ENCODE peak calls at places on chromosomes 3 and 15, in seven cellular contexts. A is neuronal stem cell, P is H9, U is mesenchymal stem cell, F is IMR-90, D is trophoblast cell, B is H1. E is an unnamed sample.

GRCh38 chr3:130276203-130276803 is 69.2 kb upstream of the COL6A5 start:
- DNase-seq in P (no peak), U (peak; percentile 65), B (no peak), D (peak; percentile 82), A (peak; percentile 46), F (peak; percentile 61), E (peak; percentile 73)

GRCh38 chr3:117790256-117790987 is 1080.8 kb downstream of the TUSC7 start:
- DNase-seq in A (peak; percentile 38), F (peak; percentile 57), B (no peak), U (no peak), P (no peak), D (no peak), E (peak; percentile 81)

GRCh38 chr3:10783360-10784346 is 32.4 kb upstream of the SLC6A11 start:
- DNase-seq in F (peak; percentile 22), A (peak; percentile 41), P (no peak), D (peak; percentile 79), U (peak; percentile 4), B (peak; percentile 5), E (peak; percentile 47)

GRCh38 chr3:152574461-152575079 is 260.4 kb upstream of the P2RY1 start:
- DNase-seq in U (peak; percentile 65), P (no peak), B (no peak), F (peak; percentile 51), D (peak; percentile 42), A (peak; percentile 24), E (peak; percentile 68)

GRCh38 chr3:190562866-190563525 is 49.1 kb downstream of the IL1RAP start:
- DNase-seq in F (no peak), P (no peak), U (peak; percentile 43), B (no peak), D (peak; percentile 95), A (no peak), E (no peak)

GRCh38 chr3:58260733-58261132 is 23.1 kb downstream of the ABHD6 start:
- DNase-seq in U (peak; percentile 42), P (no peak), A (no peak), D (no peak), B (no peak), F (peak; percentile 64), E (no peak)

GRCh38 chr3:124610130-124610529 is 120.1 kb upstream of the UMPS start:
- DNase-seq in U (no peak), B (no peak), D (no peak), A (no peak), P (no peak), F (no peak), E (no peak)

GRCh38 chr15:37372064-37372463 is 271.7 kb upstream of the MEIS2 start:
- DNase-seq in A (no peak), F (no peak), B (no peak), P (no peak), D (peak; percentile 0), U (no peak), E (no peak)

GRCh38 chr15:28098766-28099554 is at the start of gene OCA2:
- DNase-seq in D (peak; percentile 23), P (peak; percentile 83), B (no peak), A (peak; percentile 67), U (peak; percentile 73), F (peak; percentile 30), E (peak; percentile 81)

GRCh38 chr15:85974742-85975141 is 104.9 kb upstream of the AGBL1 start:
- DNase-seq in F (no peak), A (no peak), B (no peak), P (no peak), U (no peak), D (no peak), E (no peak)

GRCh38 chr3:24129549-24129948 is 184.5 kb downstream of the NR1D2 start:
- DNase-seq in A (no peak), D (no peak), U (no peak), P (no peak), F (no peak), B (no peak), E (no peak)

GRCh38 chr3:57120040-57120802 is 44.9 kb downstream of the IL17RD start:
- DNase-seq in B (no peak), U (peak; percentile 38), A (no peak), D (no peak), P (no peak), F (no peak), E (no peak)

DNA sequence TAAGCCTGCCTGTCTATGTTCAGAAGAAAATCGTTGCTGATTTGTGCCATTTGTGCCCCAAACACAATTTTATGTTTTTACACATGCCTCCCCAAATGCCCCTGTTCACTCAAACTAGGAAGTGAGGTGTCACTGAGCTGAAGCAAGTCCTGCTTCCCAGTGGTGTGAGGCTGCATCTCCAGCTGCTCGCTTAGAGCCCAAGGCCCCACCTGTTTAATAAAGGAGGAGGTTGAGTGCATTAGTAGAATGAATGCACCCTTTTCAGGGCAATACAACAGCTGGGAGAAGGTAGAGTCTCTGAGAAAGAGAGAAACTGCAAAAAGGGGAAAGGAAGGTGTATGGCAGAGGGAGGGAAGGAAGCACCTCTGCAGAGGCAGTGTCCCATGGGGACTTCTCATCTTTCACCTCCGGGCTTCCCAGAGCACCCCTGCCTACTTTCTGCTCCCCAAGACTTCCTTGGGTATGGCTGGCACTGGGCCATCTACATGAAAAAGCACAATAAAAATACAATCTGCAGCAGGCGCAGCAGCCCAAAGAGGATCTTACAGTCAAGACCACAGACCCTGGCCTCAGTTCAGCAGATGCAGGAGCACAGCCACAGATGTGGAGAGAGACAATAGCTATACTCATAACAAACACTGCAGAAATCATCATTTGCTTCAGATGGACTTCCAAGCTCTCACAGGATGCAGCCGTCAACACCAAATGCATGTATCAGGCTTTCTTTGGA is 165.9 kb downstream of the POLR2M start:
- DNase-seq in D (no peak), P (no peak), F (no peak), U (no peak), A (no peak), B (no peak), E (no peak)
- H3K18ac ChIP-seq in D (no peak overlapping the region), P (no peak overlapping the region), F (no peak overlapping the region), U (no peak overlapping the region), A (no peak overlapping the region), B (no peak overlapping the region), E (no peak overlapping the region)

DNA sequence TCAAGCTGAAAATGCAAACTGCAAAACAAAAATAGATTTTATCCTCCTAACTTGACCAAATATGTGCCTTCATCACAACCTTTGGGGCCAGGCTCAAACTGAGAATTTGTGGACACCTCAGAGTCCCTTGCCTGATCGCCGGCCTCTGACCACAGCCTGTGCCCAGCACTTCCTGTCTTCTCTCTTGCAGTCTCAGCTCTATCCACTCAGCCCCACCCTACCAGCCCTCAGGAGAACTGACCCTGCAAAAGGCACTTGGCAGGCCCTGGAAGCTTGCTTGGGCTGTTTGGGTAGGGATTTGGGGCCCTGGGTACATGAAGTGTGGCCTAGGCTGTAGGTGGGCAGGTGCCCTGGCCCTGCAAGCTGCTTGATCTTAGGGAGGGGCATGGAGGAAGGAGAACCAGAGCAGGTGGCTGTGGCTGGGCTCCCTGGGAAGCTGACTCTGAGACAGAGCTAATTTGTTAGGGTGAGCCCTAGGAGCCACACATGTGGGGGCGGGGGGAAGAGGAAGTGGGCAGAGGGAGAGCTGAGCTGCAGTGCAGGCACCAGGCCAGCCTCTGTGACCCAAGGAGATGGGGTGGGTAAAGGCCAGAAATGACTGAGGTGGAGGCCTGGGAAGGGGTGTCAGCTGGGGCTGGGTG is 8.6 kb downstream of the CLEC3B start:
- DNase-seq in A (no peak), U (no peak), B (no peak), D (no peak), F (no peak), P (no peak), E (no peak)
- H3K4ac ChIP-seq in A (no peak overlapping the region), U (no peak overlapping the region), B (no peak overlapping the region), D (no peak overlapping the region), F (no peak overlapping the region), P (no peak overlapping the region), E (no peak overlapping the region)

GRCh38 chr15:22788004-22788403 is 1.6 kb downstream of the NIPA1 start:
- DNase-seq in B (no peak), P (no peak), D (no peak), U (no peak), F (no peak), A (no peak), E (no peak)
- H3K9ac ChIP-seq in B (no peak overlapping the region), P (no peak overlapping the region), D (no peak overlapping the region), U (peak overlapping the region; percentile 22), F (no peak overlapping the region), A (no peak overlapping the region), E (no peak overlapping the region)

GRCh38 chr3:4426782-4427344 is 40.2 kb downstream of the SUMF1 start:
- DNase-seq in D (peak; percentile 43), B (no peak), P (no peak), U (peak; percentile 96), F (peak; percentile 91), A (no peak), E (peak; percentile 33)
- H3K18ac ChIP-seq in D (no peak overlapping the region), B (no peak overlapping the region), P (no peak overlapping the region), U (no peak overlapping the region), F (no peak overlapping the region), A (no peak overlapping the region), E (no peak overlapping the region)

GRCh38 chr15:51171578-51171932 is 76.8 kb upstream of the TNFAIP8L3 start:
- DNase-seq in B (no peak), P (peak; percentile 13), A (no peak), D (no peak), F (no peak), U (no peak), E (no peak)
- H3K4ac ChIP-seq in B (no peak overlapping the region), P (no peak overlapping the region), A (no peak overlapping the region), D (no peak overlapping the region), F (no peak overlapping the region), U (no peak overlapping the region), E (no peak overlapping the region)

DNA sequence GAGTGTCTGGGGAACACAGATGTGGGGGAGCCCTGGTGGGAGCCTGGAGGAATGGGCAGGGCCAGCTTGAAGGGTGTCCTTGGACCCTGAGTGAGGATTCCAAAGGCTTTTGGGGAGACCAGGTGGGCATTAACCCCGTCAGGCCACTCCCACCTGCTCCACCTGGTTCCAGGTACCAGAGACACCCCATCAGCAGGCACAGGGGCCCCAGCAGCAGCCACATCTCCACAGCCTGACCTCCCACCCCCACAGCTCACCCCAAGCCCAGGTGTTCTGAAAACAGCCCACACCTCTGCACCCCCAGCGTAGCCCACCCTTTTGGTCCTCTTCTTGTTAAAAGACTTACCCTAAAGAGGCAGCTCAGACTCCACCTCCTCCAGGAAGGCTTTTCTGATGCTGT is 102.1 kb upstream of the PRR20G start:
- DNase-seq in D (no peak), U (no peak), F (no peak), A (no peak), P (no peak), B (no peak), E (no peak)
- H3K9ac ChIP-seq in D (no peak overlapping the region), U (no peak overlapping the region), F (no peak overlapping the region), A (no peak overlapping the region), P (no peak overlapping the region), B (no peak overlapping the region), E (no peak overlapping the region)

E was measured in mesendoderm.